ENCODE peak calls at places on chromosome 11, in five cellular contexts. One of them, this sample, is unnamed.

GRCh38 chr11:86999388-86999787 is 38.3 kb upstream of the TMEM135 start:
- DNase-seq in NCI-H1694 treated with DMSO at 0.1 percent for 48 hours: no peak
- DNase-seq in stromal cell of bone marrow: no peak
- DNase-seq in hippocampal formation: no peak
- DNase-seq in KBM-7: no peak
- DNase-seq in this sample: no peak

GRCh38 chr11:60939828-60940227 is 12.1 kb downstream of the SLC15A3 start:
- DNase-seq in stromal cell of bone marrow: no peak
- DNase-seq in KBM-7: no peak
- DNase-seq in NCI-H1694 treated with DMSO at 0.1 percent for 48 hours: no peak
- DNase-seq in hippocampal formation: no peak
- DNase-seq in this sample: no peak

GRCh38 chr11:112096194-112096593 is 9.5 kb downstream of the SDHD start:
- DNase-seq in NCI-H1694 treated with DMSO at 0.1 percent for 48 hours: no peak
- DNase-seq in KBM-7: no peak
- DNase-seq in stromal cell of bone marrow: no peak
- DNase-seq in hippocampal formation: no peak
- DNase-seq in this sample: no peak

GRCh38 chr11:46387919-46388618 is 3.5 kb downstream of the CHRM4 start:
- DNase-seq in stromal cell of bone marrow: no peak
- DNase-seq in KBM-7: peak; percentile 74
- DNase-seq in NCI-H1694 treated with DMSO at 0.1 percent for 48 hours: no peak
- DNase-seq in hippocampal formation: no peak
- DNase-seq in this sample: no peak

GRCh38 chr11:72962084-72962483 is 147.9 kb downstream of the ATG16L2 start:
- DNase-seq in hippocampal formation: no peak
- DNase-seq in NCI-H1694 treated with DMSO at 0.1 percent for 48 hours: no peak
- DNase-seq in stromal cell of bone marrow: no peak
- DNase-seq in KBM-7: no peak
- DNase-seq in this sample: peak; percentile 61

GRCh38 chr11:94638278-94638901 is 71.2 kb downstream of the PIWIL4 start:
- DNase-seq in hippocampal formation: no peak
- DNase-seq in NCI-H1694 treated with DMSO at 0.1 percent for 48 hours: no peak
- DNase-seq in stromal cell of bone marrow: no peak
- DNase-seq in KBM-7: no peak
- DNase-seq in this sample: peak; percentile 34

GRCh38 chr11:3223932-3224729 is 5.5 kb upstream of the MRGPRG start:
- DNase-seq in KBM-7: no peak
- DNase-seq in stromal cell of bone marrow: no peak
- DNase-seq in hippocampal formation: no peak
- DNase-seq in NCI-H1694 treated with DMSO at 0.1 percent for 48 hours: no peak
- DNase-seq in this sample: no peak

GRCh38 chr11:72983560-72983959 is 158.6 kb downstream of the FCHSD2 start:
- DNase-seq in hippocampal formation: no peak
- DNase-seq in NCI-H1694 treated with DMSO at 0.1 percent for 48 hours: no peak
- DNase-seq in stromal cell of bone marrow: no peak
- DNase-seq in KBM-7: no peak
- DNase-seq in this sample: no peak

GRCh38 chr11:120581317-120581716 is 69.8 kb downstream of the GRIK4 start:
- DNase-seq in KBM-7: no peak
- DNase-seq in NCI-H1694 treated with DMSO at 0.1 percent for 48 hours: no peak
- DNase-seq in hippocampal formation: no peak
- DNase-seq in stromal cell of bone marrow: no peak
- DNase-seq in this sample: peak; percentile 6

GRCh38 chr11:64501500-64502427 is 89.3 kb upstream of the SLC22A12 start:
- DNase-seq in stromal cell of bone marrow: no peak
- DNase-seq in NCI-H1694 treated with DMSO at 0.1 percent for 48 hours: no peak
- DNase-seq in KBM-7: no peak
- DNase-seq in hippocampal formation: no peak
- DNase-seq in this sample: no peak

GRCh38 chr11:118314985-118315384 is 10.5 kb downstream of the CD3E start:
- DNase-seq in hippocampal formation: no peak
- DNase-seq in KBM-7: no peak
- DNase-seq in NCI-H1694 treated with DMSO at 0.1 percent for 48 hours: no peak
- DNase-seq in stromal cell of bone marrow: no peak
- DNase-seq in this sample: no peak

GRCh38 chr11:126430581-126431320 is 75.3 kb downstream of the ST3GAL4 start:
- DNase-seq in stromal cell of bone marrow: no peak
- DNase-seq in NCI-H1694 treated with DMSO at 0.1 percent for 48 hours: no peak
- DNase-seq in KBM-7: no peak
- DNase-seq in hippocampal formation: no peak
- DNase-seq in this sample: no peak